ENCODE peak calls at places on chromosome 5, in seven cellular contexts. J is HAP-1, U is sciatic nerve, W is GM23338, Y is cardiac fibroblast, D is cardiac muscle cell, A is GDM1. Z is an unnamed sample.

GRCh38 chr5:170483701-170484458 is 19.9 kb upstream of the KCNIP1 start:
- DNase-seq in J (no peak), U (no peak), W (no peak), Y (peak; percentile 30), D (no peak), A (no peak), Z (peak; percentile 79)

GRCh38 chr5:109630109-109630508 is 59.6 kb upstream of the MAN2A1 start:
- DNase-seq in J (no peak), U (no peak), W (no peak), Y (no peak), D (no peak), A (no peak), Z (no peak)

GRCh38 chr5:121138952-121139351 is 674.9 kb downstream of the PRR16 start:
- DNase-seq in J (no peak), U (no peak), W (no peak), Y (no peak), D (no peak), A (no peak), Z (no peak)

GRCh38 chr5:56827043-56827442 is 11.7 kb downstream of the MAP3K1 start:
- DNase-seq in J (peak; percentile 31), U (no peak), W (peak; percentile 77), Y (no peak), D (no peak), A (no peak), Z (peak; percentile 82)

GRCh38 chr5:57749396-57749795 is 266.8 kb upstream of the ACTBL2 start:
- DNase-seq in J (no peak), U (no peak), W (no peak), Y (peak; percentile 72), D (no peak), A (no peak), Z (no peak)

GRCh38 chr5:139747583-139748504 is 47.8 kb upstream of the PSD2 start:
- DNase-seq in J (peak; percentile 52), U (peak; percentile 79), W (peak; percentile 70), Y (peak; percentile 31), D (peak; percentile 32), A (no peak), Z (peak; percentile 82)

GRCh38 chr5:33316773-33317172 is 124.0 kb upstream of the TARS1 start:
- DNase-seq in J (no peak), U (no peak), W (no peak), Y (peak; percentile 82), D (no peak), A (no peak), Z (no peak)

GRCh38 chr5:67813879-67814539 is 401.5 kb upstream of the PIK3R1 start:
- DNase-seq in J (no peak), U (no peak), W (no peak), Y (no peak), D (no peak), A (no peak), Z (no peak)

GRCh38 chr5:91307023-91307422 is 76.1 kb downstream of the ARRDC3 start:
- DNase-seq in J (no peak), U (no peak), W (no peak), Y (peak; percentile 79), D (no peak), A (no peak), Z (no peak)

GRCh38 chr5:73204733-73205132 is 31.7 kb downstream of the TMEM174 start:
- DNase-seq in J (no peak), U (no peak), W (no peak), Y (no peak), D (no peak), A (no peak), Z (no peak)

GRCh38 chr5:135376961-135377621 is 21.9 kb downstream of the MACROH2A1 start:
- DNase-seq in J (no peak), U (no peak), W (no peak), Y (no peak), D (no peak), A (peak; percentile 75), Z (peak; percentile 34)

GRCh38 chr5:141605523-141606277 is 13.1 kb downstream of the DIAPH1 start:
- DNase-seq in J (no peak), U (no peak), W (peak; percentile 5), Y (peak; percentile 92), D (no peak), A (peak; percentile 94), Z (no peak)

GRCh38 chr5:36928947-36929346 is 52.4 kb downstream of the NIPBL start:
- DNase-seq in J (no peak), U (no peak), W (no peak), Y (peak; percentile 77), D (no peak), A (no peak), Z (no peak)

GRCh38 chr5:144467795-144468194 is 297.1 kb downstream of the KCTD16 start:
- DNase-seq in J (peak; percentile 56), U (no peak), W (peak; percentile 89), Y (peak; percentile 70), D (peak; percentile 55), A (no peak), Z (peak; percentile 87)

GRCh38 chr5:129410488-129410887 is 49.6 kb upstream of the ADAMTS19 start:
- DNase-seq in J (no peak), U (no peak), W (peak; percentile 71), Y (no peak), D (peak; percentile 34), A (no peak), Z (peak; percentile 84)

GRCh38 chr5:33850100-33850594 is 41.6 kb downstream of the ADAMTS12 start:
- DNase-seq in J (no peak), U (no peak), W (peak; percentile 48), Y (peak; percentile 89), D (no peak), A (no peak), Z (peak; percentile 62)

Z was measured in endodermal cell.